ENCODE peak calls at places on chromosomes 2 and 18, in nine cellular contexts. R, Y, O, G, D, P, H, Z and K are unnamed samples.

GRCh38 chr2:235498556-235499305 is 4.9 kb downstream of the AGAP1 start:
- DNase-seq in R (no peak), Y (peak; percentile 73), O (no peak), G (no peak), D (peak; percentile 56), P (no peak), H (no peak), Z (no peak), K (no peak)

GRCh38 chr18:13138822-13139139 is 79.8 kb upstream of the LDLRAD4 start:
- DNase-seq in R (no peak), Y (no peak), O (no peak), G (no peak), D (no peak), P (no peak), H (no peak), Z (no peak), K (no peak)

GRCh38 chr2:204315236-204315662 is 230.0 kb upstream of the PARD3B start:
- DNase-seq in R (no peak), Y (peak; percentile 62), O (no peak), G (no peak), D (peak; percentile 84), P (no peak), H (peak; percentile 76), Z (peak; percentile 51), K (no peak)

GRCh38 chr2:32474391-32474790 is 117.6 kb downstream of the BIRC6 start:
- DNase-seq in R (no peak), Y (no peak), O (no peak), G (no peak), D (no peak), P (no peak), H (no peak), Z (no peak), K (no peak)

GRCh38 chr2:235900631-235901030 is 267.6 kb downstream of the GBX2 start:
- DNase-seq in R (no peak), Y (no peak), O (no peak), G (no peak), D (peak; percentile 12), P (no peak), H (no peak), Z (no peak), K (no peak)

GRCh38 chr2:4340536-4340935 is 637.2 kb downstream of the DCDC2C start:
- DNase-seq in R (no peak), Y (no peak), O (no peak), G (no peak), D (no peak), P (no peak), H (no peak), Z (no peak), K (no peak)

GRCh38 chr2:101773137-101773536 is 75.6 kb downstream of the MAP4K4 start:
- DNase-seq in R (no peak), Y (no peak), O (no peak), G (no peak), D (no peak), P (no peak), H (no peak), Z (no peak), K (no peak)

GRCh38 chr18:75691483-75691882 is 264.0 kb upstream of the SMIM21 start:
- DNase-seq in R (no peak), Y (no peak), O (no peak), G (no peak), D (no peak), P (no peak), H (no peak), Z (no peak), K (no peak)

GRCh38 chr2:123976249-123976648 is 48.8 kb upstream of the CNTNAP5 start:
- DNase-seq in R (no peak), Y (no peak), O (no peak), G (no peak), D (no peak), P (no peak), H (no peak), Z (no peak), K (no peak)

GRCh38 chr18:468841-469796 is 31.4 kb downstream of the COLEC12 start:
- DNase-seq in R (no peak), Y (no peak), O (no peak), G (no peak), D (no peak), P (no peak), H (no peak), Z (no peak), K (no peak)

GRCh38 chr18:77103181-77103875 is 29.3 kb downstream of the MBP start:
- DNase-seq in R (no peak), Y (no peak), O (peak; percentile 51), G (no peak), D (peak; percentile 65), P (no peak), H (no peak), Z (no peak), K (no peak)

GRCh38 chr18:51660316-51660715 is 462.8 kb upstream of the MEX3C start:
- DNase-seq in R (no peak), Y (no peak), O (no peak), G (no peak), D (no peak), P (no peak), H (no peak), Z (no peak), K (no peak)

GRCh38 chr2:116719841-116720240 is 1094.7 kb upstream of the DDX18 start:
- DNase-seq in R (no peak), Y (no peak), O (no peak), G (peak; percentile 41), D (peak; percentile 67), P (no peak), H (no peak), Z (no peak), K (no peak)

GRCh38 chr18:8496186-8496585 is 113.1 kb upstream of the RAB12 start:
- DNase-seq in R (no peak), Y (no peak), O (no peak), G (no peak), D (peak; percentile 48), P (no peak), H (peak; percentile 54), Z (no peak), K (no peak)

GRCh38 chr18:62898359-62898758 is 183.0 kb downstream of the PHLPP1 start:
- DNase-seq in R (no peak), Y (no peak), O (no peak), G (no peak), D (no peak), P (no peak), H (no peak), Z (no peak), K (no peak)

GRCh38 chr2:241894681-241895426 is 25.3 kb downstream of the RTP5 start:
- DNase-seq in R (no peak), Y (no peak), O (peak; percentile 52), G (no peak), D (no peak), P (peak; percentile 20), H (no peak), Z (peak; percentile 24), K (no peak)

GRCh38 chr2:161418715-161419337 is 2.7 kb downstream of the TBR1 start:
- DNase-seq in R (no peak), Y (no peak), O (peak; percentile 48), G (no peak), D (peak; percentile 19), P (no peak), H (no peak), Z (no peak), K (peak; percentile 29)

GRCh38 chr2:11377915-11378649 is 33.6 kb upstream of the ROCK2 start:
- DNase-seq in R (no peak), Y (no peak), O (no peak), G (no peak), D (no peak), P (peak; percentile 49), H (peak; percentile 85), Z (no peak), K (no peak)

GRCh38 chr2:112645396-112646101 is at the start of gene SLC20A1:
- DNase-seq in R (peak; percentile 57), Y (peak; percentile 96), O (peak; percentile 99), G (peak; percentile 66), D (peak; percentile 87), P (peak; percentile 90), H (peak; percentile 97), Z (peak; percentile 97), K (peak; percentile 97)

GRCh38 chr2:152950125-152950524 is 231.7 kb downstream of the ARL6IP6 start:
- DNase-seq in R (no peak), Y (peak; percentile 23), O (no peak), G (no peak), D (peak; percentile 33), P (no peak), H (no peak), Z (no peak), K (no peak)

DNA sequence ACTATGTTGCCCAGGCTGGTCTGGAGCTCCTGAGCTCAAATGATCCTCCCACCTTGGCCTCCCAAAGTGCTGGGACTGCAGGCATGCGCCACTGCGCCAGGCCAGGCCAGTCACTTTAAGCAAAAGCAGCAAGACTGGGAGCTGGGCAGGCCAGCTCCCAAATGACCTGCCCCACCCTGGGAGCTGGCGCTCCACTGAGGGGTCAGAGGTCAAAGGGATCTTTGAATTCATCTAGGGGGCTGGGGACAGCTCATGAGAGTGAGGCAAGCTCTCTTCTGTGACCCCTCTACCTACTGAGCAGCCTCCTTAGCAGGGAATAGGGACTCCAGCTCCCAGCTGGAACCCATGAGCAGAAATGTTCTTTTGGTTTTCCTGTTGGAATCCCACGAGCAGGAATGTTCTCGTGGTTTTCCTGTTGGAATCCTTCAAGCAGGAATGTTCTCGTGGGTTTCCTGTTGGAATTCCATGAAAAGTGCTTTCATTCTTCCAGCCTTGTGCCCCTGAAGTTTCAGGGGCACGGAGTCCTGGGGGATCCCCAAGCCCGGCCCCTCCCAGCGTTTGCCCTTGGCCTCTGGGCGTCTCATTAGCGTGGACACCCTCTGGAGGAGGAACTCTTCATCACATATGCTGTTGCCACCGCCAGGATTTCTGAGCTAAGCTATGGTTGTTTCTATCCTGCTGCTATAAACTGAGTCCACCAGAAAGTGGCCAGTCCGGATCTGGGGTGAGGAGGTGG is 162.0 kb upstream of the HAAO start:
- DNase-seq in R (no peak), Y (no peak), O (peak; percentile 52), G (no peak), D (peak; percentile 71), P (no peak), H (no peak), Z (no peak), K (no peak)
- H3K4me1 ChIP-seq in R (peaks cover 22% of the 10 kb centered on the region), Y (peaks cover 6% of the 10 kb centered on the region), O (peaks cover 6% of the 10 kb centered on the region), G (no peaks in the 10 kb centered on the region), D (peaks cover 12% of the 10 kb centered on the region), P (peaks cover 40% of the 10 kb centered on the region), H (peaks cover 7% of the 10 kb centered on the region), Z (peaks cover 18% of the 10 kb centered on the region), K (peaks cover 14% of the 10 kb centered on the region)

GRCh38 chr2:106570316-106570715 is 83.2 kb downstream of the CD8B2 start:
- DNase-seq in R (no peak), Y (no peak), O (no peak), G (no peak), D (no peak), P (no peak), H (no peak), Z (no peak), K (no peak)
- H3K27ac ChIP-seq in R (no peak overlapping the region), Y (no peak overlapping the region), O (no peak overlapping the region), G (no peak overlapping the region), D (no peak overlapping the region), P (no peak overlapping the region), H (no peak overlapping the region), Z (no peak overlapping the region), K (no peak overlapping the region)

GRCh38 chr2:216425008-216425780 is 12.9 kb downstream of the SMARCAL1 start:
- DNase-seq in R (no peak), Y (no peak), O (no peak), G (no peak), D (no peak), P (no peak), H (no peak), Z (no peak), K (no peak)
- H3K4me3 ChIP-seq in R (no peak overlapping the region), Y (no peak overlapping the region), O (no peak overlapping the region), G (no peak overlapping the region), D (no peak overlapping the region), P (no peak overlapping the region), H (no peak overlapping the region), Z (no peak overlapping the region), K (no peak overlapping the region)

GRCh38 chr2:202442882-202443281 is 66.8 kb downstream of the BMPR2 start:
- DNase-seq in R (no peak), Y (no peak), O (no peak), G (no peak), D (peak; percentile 39), P (no peak), H (no peak), Z (no peak), K (no peak)
- H3K4me1 ChIP-seq in R (no peaks in the 10 kb centered on the region), Y (peaks cover 11% of the 10 kb centered on the region), O (no peaks in the 10 kb centered on the region), G (no peaks in the 10 kb centered on the region), D (no peaks in the 10 kb centered on the region), P (no peaks in the 10 kb centered on the region), H (no peaks in the 10 kb centered on the region), Z (peaks cover 4% of the 10 kb centered on the region), K (no peaks in the 10 kb centered on the region)